ENCODE peak calls at places on chromosomes 3 and 15, in five cellular contexts. C is PC-9, M is GM23248, D is fibroblast of lung, X is endothelial cell of umbilical vein. T is an unnamed sample.

GRCh38 chr3:186665484-186666188 is at the start of gene HRG:
- DNase-seq in M (no peak), C (no peak), D (no peak), X (no peak), T (no peak)

GRCh38 chr3:76442374-76442915 is 597.5 kb upstream of the ROBO2 start:
- DNase-seq in X (no peak), M (peak; percentile 78), C (no peak), D (peak; percentile 53), T (no peak)

GRCh38 chr3:110608566-110608965 is 463.1 kb upstream of the NECTIN3 start:
- DNase-seq in C (no peak), X (peak; percentile 14), M (peak; percentile 27), D (peak; percentile 67), T (no peak)

GRCh38 chr3:9809239-9809614 is 835 bp upstream of the TTLL3 start:
- DNase-seq in X (no peak), M (peak; percentile 35), C (peak; percentile 27), D (no peak), T (no peak)

GRCh38 chr3:134769469-134769868 is 25.6 kb upstream of the EPHB1 start:
- DNase-seq in D (no peak), M (no peak), X (no peak), C (no peak), T (no peak)

GRCh38 chr3:160564949-160565441 is 376 bp downstream of the KPNA4 start:
- DNase-seq in D (peak; percentile 60), M (peak; percentile 86), C (peak; percentile 78), X (no peak), T (peak; percentile 66)

GRCh38 chr3:146160964-146161724 is at the start of gene PLOD2:
- DNase-seq in M (peak; percentile 93), D (peak; percentile 92), C (peak; percentile 81), X (peak; percentile 90), T (peak; percentile 81)

GRCh38 chr3:58173670-58174472 is 36.9 kb downstream of the DNASE1L3 start:
- DNase-seq in C (peak; percentile 55), X (peak; percentile 60), D (no peak), M (no peak), T (no peak)

GRCh38 chr15:89406218-89406716 is 71.6 kb upstream of the POLG start:
- DNase-seq in D (no peak), C (no peak), M (no peak), X (no peak), T (no peak)

GRCh38 chr3:98954806-98955205 is 53.3 kb upstream of the DCBLD2 start:
- DNase-seq in X (no peak), M (peak; percentile 71), C (no peak), D (peak; percentile 70), T (peak; percentile 74)

GRCh38 chr15:73897441-73898261 is 24.3 kb downstream of the TBC1D21 start:
- DNase-seq in C (peak; percentile 58), M (peak; percentile 97), D (peak; percentile 95), X (peak; percentile 65), T (peak; percentile 52)

GRCh38 chr3:73718326-73719110 is 93.8 kb upstream of the PDZRN3 start:
- DNase-seq in X (no peak), D (peak; percentile 57), C (no peak), M (peak; percentile 32), T (no peak)

GRCh38 chr3:71062920-71063767 is 520.4 kb downstream of the FOXP1 start:
- DNase-seq in M (peak; percentile 67), X (peak; percentile 82), D (peak; percentile 67), C (no peak), T (peak; percentile 65)

GRCh38 chr3:21750831-21751391 is at the start of gene ZNF385D:
- DNase-seq in M (peak; percentile 86), C (peak; percentile 3), D (peak; percentile 88), X (no peak), T (peak; percentile 51)

GRCh38 chr3:108410531-108410984 is 99.8 kb downstream of the MYH15 start:
- DNase-seq in C (no peak), D (no peak), X (no peak), M (no peak), T (no peak)

GRCh38 chr3:133548090-133548489 is 25.4 kb upstream of the CDV3 start:
- DNase-seq in C (no peak), X (no peak), M (peak; percentile 71), D (peak; percentile 78), T (no peak)

GRCh38 chr3:133549565-133549964 is 23.9 kb upstream of the CDV3 start:
- DNase-seq in C (no peak), X (no peak), M (no peak), D (no peak), T (no peak)

GRCh38 chr3:133542871-133543270 is 30.6 kb upstream of the CDV3 start:
- DNase-seq in M (peak; percentile 8), D (no peak), X (no peak), C (no peak), T (no peak)

GRCh38 chr3:133547432-133548041 is 25.9 kb upstream of the CDV3 start:
- DNase-seq in D (peak; percentile 79), C (peak; percentile 34), X (no peak), M (peak; percentile 74), T (no peak)
- H3K4me1 ChIP-seq in D (peaks cover 16% of the 10 kb centered on the region), C (peaks cover 44% of the 10 kb centered on the region), X (no peaks in the 10 kb centered on the region), M (peaks cover 23% of the 10 kb centered on the region), T (peaks cover 11% of the 10 kb centered on the region)

GRCh38 chr3:14451844-14452533 is 49.6 kb downstream of the SLC6A6 start:
- DNase-seq in M (peak; percentile 96), C (no peak), X (peak; percentile 83), D (peak; percentile 89), T (no peak)

GRCh38 chr3:14450922-14451606 is 48.7 kb downstream of the SLC6A6 start:
- DNase-seq in C (no peak), D (no peak), M (no peak), X (no peak), T (no peak)

GRCh38 chr3:14448756-14449728 is 46.6 kb downstream of the SLC6A6 start:
- DNase-seq in X (no peak), M (no peak), C (no peak), D (no peak), T (no peak)

GRCh38 chr3:14452676-14453367 is 50.4 kb downstream of the SLC6A6 start:
- DNase-seq in C (peak; percentile 71), X (peak; percentile 100), D (peak; percentile 99), M (peak; percentile 96), T (peak; percentile 81)

GRCh38 chr3:14450506-14450905 is 48.1 kb downstream of the SLC6A6 start:
- DNase-seq in M (no peak), C (no peak), X (no peak), D (no peak), T (no peak)
- H3K36me3 ChIP-seq in M (peaks cover 6% of the 10 kb centered on the region), C (peaks cover 55% of the 10 kb centered on the region), X (peaks cover 16% of the 10 kb centered on the region), D (peaks cover 14% of the 10 kb centered on the region), T (peaks cover 22% of the 10 kb centered on the region)

GRCh38 chr3:138938877-138939562 is 7.9 kb downstream of the FOXL2 start:
- DNase-seq in M (no peak), D (no peak), C (no peak), X (no peak), T (no peak)
- TF ChIP-seq EZH2 in M (no peak), D (no peak), C (no peak), X (peak; percentile 55), T (no peak)

DNA sequence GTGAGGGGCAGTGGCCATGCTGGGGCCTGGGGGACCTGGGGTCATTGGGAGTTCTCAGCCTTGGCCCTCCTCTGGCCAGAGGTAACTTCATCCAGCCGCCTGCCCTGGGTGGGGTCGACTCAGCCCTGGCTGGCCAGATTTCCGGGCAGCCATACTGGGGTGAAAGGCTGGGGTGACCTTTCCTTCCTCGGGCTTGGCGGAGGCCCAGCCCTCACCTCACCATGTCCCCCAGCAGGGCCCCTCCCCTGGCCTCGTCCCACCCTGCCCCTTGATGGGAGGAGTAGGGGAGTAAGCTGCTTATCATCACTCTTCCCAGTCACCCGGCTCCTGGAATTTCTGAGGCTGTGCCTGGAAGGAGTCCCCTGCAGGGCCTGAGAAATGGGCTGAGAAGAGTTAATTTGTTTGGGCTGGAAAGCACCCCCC is 5.4 kb downstream of the SEMA3F start:
- DNase-seq in C (peak; percentile 82), X (peak; percentile 42), M (no peak), D (no peak), T (no peak)
- H3K4me1 ChIP-seq in C (peaks cover 38% of the 10 kb centered on the region), X (peaks cover 98% of the 10 kb centered on the region), M (peaks cover 21% of the 10 kb centered on the region), D (peaks cover 30% of the 10 kb centered on the region), T (peaks cover 88% of the 10 kb centered on the region)

DNA sequence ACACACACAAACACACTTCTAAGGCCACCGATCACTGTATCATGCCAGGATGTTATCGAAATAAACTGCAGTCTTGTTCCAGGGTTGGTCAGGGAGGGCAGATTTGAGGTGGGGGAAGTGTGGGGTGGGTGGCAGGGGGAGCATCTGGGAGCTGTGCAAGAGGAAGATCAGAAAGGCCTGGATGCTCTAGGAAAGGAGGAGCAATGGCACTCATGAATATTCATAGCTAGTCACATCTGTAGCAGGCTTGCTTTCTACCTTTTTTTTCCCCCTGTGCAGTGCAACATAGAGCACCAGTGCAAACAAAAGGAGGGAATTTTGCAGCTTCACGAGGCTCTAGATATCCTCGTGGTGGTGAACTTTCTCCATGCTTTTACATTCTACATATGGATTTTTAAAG is 84.9 kb downstream of the MEIS2 start:
- DNase-seq in D (peak; percentile 48), X (no peak), M (peak; percentile 51), C (no peak), T (no peak)
- H3K36me3 ChIP-seq in D (peaks cover 2% of the 10 kb centered on the region), X (no peaks in the 10 kb centered on the region), M (peaks cover 13% of the 10 kb centered on the region), C (no peaks in the 10 kb centered on the region), T (no peaks in the 10 kb centered on the region)

GRCh38 chr3:54120657-54121403 is 1.5 kb upstream of the CACNA2D3 start:
- DNase-seq in X (no peak), D (peak; percentile 13), M (peak; percentile 32), C (no peak), T (peak; percentile 19)
- TF ChIP-seq EZH2 in X (peak; percentile 45), D (peak; percentile 71), M (peak; percentile 42), C (no peak), T (peak; percentile 80)

GRCh38 chr15:35307026-35307425 is 221.9 kb upstream of the NANOGP8 start:
- DNase-seq in C (no peak), M (no peak), X (no peak), D (no peak), T (no peak)
- H3K4me1 ChIP-seq in C (peaks cover 27% of the 10 kb centered on the region), M (peaks cover 63% of the 10 kb centered on the region), X (peaks cover 60% of the 10 kb centered on the region), D (peaks cover 21% of the 10 kb centered on the region), T (peaks cover 23% of the 10 kb centered on the region)

GRCh38 chr15:75354454-75354853 is 7.6 kb downstream of the NEIL1 start:
- DNase-seq in X (no peak), M (no peak), C (no peak), D (no peak), T (no peak)
- H3K36me3 ChIP-seq in X (peaks cover 26% of the 10 kb centered on the region), M (no peaks in the 10 kb centered on the region), C (no peaks in the 10 kb centered on the region), D (peaks cover 11% of the 10 kb centered on the region), T (peaks cover 2% of the 10 kb centered on the region)

GRCh38 chr3:187738400-187739124 is 6.7 kb downstream of the BCL6 start:
- DNase-seq in C (peak; percentile 87), D (peak; percentile 88), X (peak; percentile 87), M (peak; percentile 96), T (peak; percentile 84)

GRCh38 chr3:187736418-187736871 is 8.8 kb downstream of the BCL6 start:
- DNase-seq in D (peak; percentile 71), C (peak; percentile 55), X (peak; percentile 17), M (peak; percentile 82), T (peak; percentile 32)

GRCh38 chr3:187738089-187738399 is 7.2 kb downstream of the BCL6 start:
- DNase-seq in X (no peak), C (no peak), M (no peak), D (no peak), T (no peak)

GRCh38 chr3:187739125-187739560 is 6.1 kb downstream of the BCL6 start:
- DNase-seq in C (no peak), D (peak; percentile 28), X (no peak), M (no peak), T (no peak)

GRCh38 chr3:187737401-187738088 is 7.7 kb downstream of the BCL6 start:
- DNase-seq in D (peak; percentile 75), M (peak; percentile 87), X (peak; percentile 79), C (peak; percentile 62), T (peak; percentile 72)
- TF ChIP-seq EZH2 in D (no peak), M (no peak), X (no peak), C (no peak), T (no peak)